ENCODE peak calls at places on chromosomes 3 and 15, in eight cellular contexts. M is brain microvascular endothelial cell, T is fibroblast of mammary gland, P is tibial artery, H is body of pancreas, A is ovary, K is colonic mucosa, B is transverse colon. R is an unnamed sample.

GRCh38 chr3:125033616-125034015 is 22.2 kb downstream of the HEG1 start:
- DNase-seq in M (no peak), K (no peak), H (no peak), T (no peak), A (no peak), P (no peak), B (no peak), R (no peak)

GRCh38 chr3:185549111-185549510 is 3.3 kb downstream of the LIPH start:
- DNase-seq in B (no peak), T (peak), K (peak), M (peak), A (peak), P (peak), H (peak), R (peak)

GRCh38 chr3:73258057-73258456 is 196.6 kb downstream of the EBLN2 start:
- DNase-seq in B (no peak), T (no peak), H (no peak), P (no peak), A (no peak), M (no peak), K (no peak), R (no peak)

GRCh38 chr15:69758291-69758771 is 305.7 kb downstream of the RPLP1 start:
- DNase-seq in B (no peak), T (peak), M (peak), A (no peak), K (no peak), H (no peak), P (no peak), R (no peak)

GRCh38 chr15:40217166-40217785 is 21.6 kb upstream of the PAK6 start:
- DNase-seq in H (peak), M (peak), T (peak), K (peak), B (peak), P (no peak), A (peak), R (peak)

GRCh38 chr3:135528638-135529037 is 436.9 kb upstream of the PPP2R3A start:
- DNase-seq in M (no peak), H (no peak), A (no peak), B (no peak), K (no peak), T (no peak), P (no peak), R (no peak)

GRCh38 chr15:52706091-52706490 is 26.9 kb upstream of the ATOSA start:
- DNase-seq in B (no peak), T (peak), P (no peak), M (no peak), K (no peak), H (no peak), A (no peak), R (no peak)

GRCh38 chr15:87628311-87628710 is 628.2 kb downstream of the NTRK3 start:
- DNase-seq in B (no peak), A (no peak), H (no peak), T (no peak), M (no peak), P (no peak), K (no peak), R (no peak)

GRCh38 chr3:151383956-151384355 is 597 bp downstream of the P2RY12 start:
- DNase-seq in K (no peak), P (no peak), B (no peak), T (peak), H (no peak), A (no peak), M (no peak), R (peak)

GRCh38 chr15:47819158-47819557 is 101.9 kb downstream of the SEMA6D start:
- DNase-seq in H (no peak), A (no peak), M (no peak), T (no peak), B (no peak), K (no peak), P (no peak), R (no peak)

GRCh38 chr3:72426618-72427397 is 421.4 kb downstream of the SHQ1 start:
- DNase-seq in T (no peak), K (no peak), B (no peak), H (no peak), P (no peak), A (no peak), M (no peak), R (peak)

GRCh38 chr15:85786778-85787114 is 8.0 kb downstream of the KLHL25 start:
- DNase-seq in B (no peak), K (no peak), H (no peak), M (no peak), T (no peak), P (no peak), A (no peak), R (no peak)

GRCh38 chr3:100523050-100523760 is 30.8 kb downstream of the TMEM45A start:
- DNase-seq in H (no peak), T (no peak), P (no peak), K (no peak), A (no peak), M (no peak), B (no peak), R (no peak)

GRCh38 chr3:171192176-171192854 is 165.8 kb upstream of the SLC2A2 start:
- DNase-seq in A (no peak), T (peak), K (no peak), P (no peak), M (peak), H (no peak), B (no peak), R (no peak)

GRCh38 chr15:62969442-62970089 is 73.0 kb upstream of the TPM1 start:
- DNase-seq in A (no peak), M (no peak), K (no peak), P (no peak), B (no peak), T (no peak), H (no peak), R (no peak)

GRCh38 chr3:129596194-129597086 is 10.0 kb downstream of the PLXND1 start:
- DNase-seq in T (peak), H (peak), A (peak), K (peak), M (peak), P (peak), B (peak), R (no peak)

GRCh38 chr3:32313723-32314473 is 75.4 kb downstream of the CMTM8 start:
- DNase-seq in A (no peak), M (peak), P (no peak), H (no peak), B (no peak), T (peak), K (no peak), R (no peak)

GRCh38 chr3:146504546-146505197 is 35.3 kb upstream of the PLSCR2 start:
- DNase-seq in B (no peak), T (no peak), H (no peak), P (no peak), K (no peak), A (no peak), M (peak), R (no peak)

GRCh38 chr3:149376728-149377407 is 581 bp downstream of the TM4SF1 start:
- DNase-seq in M (no peak), B (no peak), H (peak), T (peak), K (no peak), P (no peak), A (peak), R (no peak)

GRCh38 chr3:149375824-149376196 is 1.6 kb downstream of the TM4SF1 start:
- DNase-seq in M (no peak), T (no peak), H (no peak), B (no peak), P (no peak), A (no peak), K (no peak), R (no peak)

GRCh38 chr3:149381173-149382090 is 4.0 kb upstream of the TM4SF1 start:
- DNase-seq in T (no peak), H (no peak), K (no peak), P (no peak), A (no peak), B (no peak), M (no peak), R (no peak)

GRCh38 chr3:149377408-149378111 is at the start of gene TM4SF1:
- DNase-seq in M (peak), T (peak), B (peak), K (peak), H (peak), A (peak), P (peak), R (no peak)

GRCh38 chr3:149378420-149379388 is 1.3 kb upstream of the TM4SF1 start:
- DNase-seq in B (no peak), M (no peak), T (no peak), A (no peak), H (no peak), K (no peak), P (no peak), R (no peak)
- H3K4me3 ChIP-seq in B (peak), M (no peak), T (no peak), A (no peak), H (no peak), K (no peak), P (no peak), R (no peak)

GRCh38 chr3:127740136-127740915 is 67.6 kb downstream of the ABTB1 start:
- DNase-seq in T (no peak), A (no peak), M (peak), P (no peak), B (no peak), H (no peak), K (no peak), R (no peak)

GRCh38 chr3:127741246-127741645 is 68.5 kb downstream of the ABTB1 start:
- DNase-seq in H (no peak), A (no peak), T (no peak), P (no peak), B (no peak), K (no peak), M (no peak), R (no peak)

GRCh38 chr3:127743676-127744075 is 70.9 kb downstream of the ABTB1 start:
- DNase-seq in M (no peak), P (no peak), B (no peak), T (no peak), A (no peak), H (no peak), K (no peak), R (no peak)

GRCh38 chr3:127742580-127742979 is 69.8 kb downstream of the ABTB1 start:
- DNase-seq in M (no peak), P (no peak), H (no peak), T (no peak), K (no peak), A (no peak), B (no peak), R (no peak)

GRCh38 chr3:127741690-127742089 is 68.9 kb downstream of the ABTB1 start:
- DNase-seq in B (no peak), T (no peak), K (no peak), H (no peak), A (no peak), M (no peak), P (no peak), R (no peak)
- TF ChIP-seq CTCF in B (no peak), T (no peak), K (no peak), H (no peak), A (no peak), M (no peak), P (no peak), R (no peak)

GRCh38 chr3:158053386-158053785 is 52.8 kb downstream of the SHOX2 start:
- DNase-seq in M (no peak), A (no peak), T (no peak), P (no peak), K (no peak), H (no peak), B (no peak), R (no peak)

GRCh38 chr3:158057666-158058065 is 48.6 kb downstream of the SHOX2 start:
- DNase-seq in T (peak), H (no peak), A (no peak), K (no peak), M (no peak), P (no peak), B (no peak), R (no peak)

DNA sequence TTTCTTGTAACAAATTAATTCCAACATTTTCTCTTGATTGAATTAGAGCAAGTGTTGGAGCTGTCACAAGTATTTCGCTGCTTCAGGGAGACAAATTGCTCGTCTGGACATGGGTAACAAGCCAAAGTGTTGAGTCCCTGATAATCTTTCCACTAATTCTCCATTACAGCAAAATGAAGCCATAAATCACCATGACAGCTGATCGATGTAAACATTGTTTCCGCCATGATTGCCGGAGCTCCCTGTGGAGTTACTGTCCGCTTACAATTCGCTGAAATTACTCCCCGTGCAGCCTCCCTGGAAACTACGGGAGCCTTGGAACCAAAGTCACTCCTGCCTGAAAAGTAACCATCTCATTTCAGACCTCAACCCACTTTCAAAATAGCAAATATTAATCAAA is 47.4 kb downstream of the SHOX2 start:
- DNase-seq in T (no peak), M (no peak), H (no peak), K (no peak), P (no peak), A (no peak), B (no peak), R (no peak)
- H3K4me3 ChIP-seq in T (no peak), M (no peak), H (no peak), K (no peak), P (no peak), A (no peak), B (no peak), R (no peak)

GRCh38 chr3:42547401-42547945 is 34.3 kb downstream of the SEC22C start:
- DNase-seq in B (peak), M (peak), A (peak), H (peak), K (peak), P (peak), T (peak), R (peak)
- TF ChIP-seq CTCF in B (peak), M (peak), A (peak), H (peak), K (peak), P (peak), T (peak), R (peak)

DNA sequence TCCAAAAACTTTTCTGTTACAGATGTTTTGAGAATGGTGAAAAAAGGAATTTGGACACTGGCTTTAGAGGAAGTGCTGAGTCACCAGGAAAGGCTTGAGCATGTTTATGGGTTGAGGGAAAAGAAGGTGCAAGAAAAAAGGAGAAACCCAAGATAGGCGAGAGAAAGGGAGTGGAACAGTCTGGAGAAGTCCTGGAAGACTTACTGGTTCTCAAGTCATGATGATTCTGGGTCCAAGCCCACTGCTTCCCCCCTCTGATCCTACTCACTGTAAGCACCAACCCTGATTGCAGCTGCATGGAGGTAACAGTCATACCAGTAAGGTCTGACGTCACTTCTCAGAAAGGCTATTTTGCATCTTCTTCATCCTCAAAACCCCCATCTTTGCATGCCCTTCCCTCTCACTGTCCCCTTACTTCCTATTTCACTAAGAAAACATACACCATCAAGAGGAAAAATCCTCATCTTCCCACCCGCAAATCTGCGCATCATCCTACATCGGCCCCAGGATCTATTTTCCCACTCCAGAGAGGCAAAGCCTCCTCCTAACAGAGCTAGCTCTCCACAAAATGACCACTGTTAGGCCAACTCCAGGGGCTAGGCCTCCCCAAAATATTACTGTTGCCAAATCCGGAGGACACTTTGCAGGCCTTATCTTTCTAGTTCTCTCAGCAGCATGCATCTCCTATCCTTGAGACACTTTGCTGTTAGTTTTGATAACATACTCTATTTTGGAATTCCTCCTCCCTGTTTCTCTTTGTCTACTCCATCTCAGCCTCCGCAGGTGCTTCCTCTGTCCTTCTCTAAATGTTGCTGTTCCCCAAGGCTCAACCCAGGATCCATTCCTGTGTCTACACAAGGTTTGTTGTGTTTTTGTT is 3.2 kb upstream of the ATP13A3 start:
- DNase-seq in K (no peak), P (no peak), A (no peak), B (no peak), T (peak), M (no peak), H (no peak), R (peak)
- H3K4me3 ChIP-seq in K (no peak), P (no peak), A (no peak), B (no peak), T (no peak), M (no peak), H (no peak), R (peak)

GRCh38 chr3:56202997-56203396 is 265.3 kb downstream of the ERC2 start:
- DNase-seq in K (no peak), B (no peak), A (no peak), P (no peak), M (no peak), T (no peak), H (no peak), R (no peak)
- TF ChIP-seq CTCF in K (no peak), B (no peak), A (no peak), P (no peak), M (no peak), T (no peak), H (no peak), R (no peak)

DNA sequence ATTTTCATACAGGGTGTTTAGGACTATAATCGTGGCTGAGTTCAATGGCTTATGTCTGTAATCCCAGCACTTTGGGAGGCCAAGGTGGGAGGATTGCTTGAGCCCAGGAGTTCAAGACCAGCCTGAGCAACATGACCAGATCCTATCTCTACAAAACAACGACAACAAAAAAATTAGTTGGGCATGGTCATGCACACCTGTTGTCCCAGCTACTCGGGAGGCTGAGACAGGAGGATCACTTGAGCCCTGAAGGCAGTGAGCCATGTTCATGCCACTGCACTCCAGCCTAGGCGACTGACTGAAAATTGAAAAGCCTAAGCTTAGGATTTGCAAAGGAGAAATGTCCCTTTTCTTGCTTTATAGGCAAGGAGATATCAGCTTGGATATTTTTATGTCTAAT is 1.5 kb downstream of the BRK1 start:
- DNase-seq in K (no peak), B (no peak), T (no peak), M (no peak), P (no peak), A (no peak), H (no peak), R (no peak)
- H3K4me3 ChIP-seq in K (peak), B (peak), T (no peak), M (no peak), P (no peak), A (no peak), H (no peak), R (peak)